ENCODE peak calls at places on chromosome 19, in six cellular contexts. D, J, C, W, R and E are unnamed samples.

GRCh38 chr19:33376423-33376822 is 2.9 kb downstream of the CEBPG start:
- DNase-seq in C (no peak), W (no peak), D (no peak), R (no peak), J (peak), E (peak)

GRCh38 chr19:2016041-2016807 is 710 bp upstream of the BTBD2 start:
- DNase-seq in R (peak), D (peak), W (peak), J (peak), C (peak), E (peak)

GRCh38 chr19:40139533-40140287 is 49.0 kb upstream of the ZNF780A start:
- DNase-seq in C (no peak), J (no peak), D (no peak), R (no peak), W (peak), E (no peak)

GRCh38 chr19:31905980-31906948 is 439.1 kb upstream of the ZNF507 start:
- DNase-seq in W (no peak), C (no peak), R (no peak), J (peak), D (no peak), E (peak)

GRCh38 chr19:55536951-55537740 is at the start of gene SBK2:
- DNase-seq in J (no peak), D (no peak), C (no peak), R (no peak), W (peak), E (no peak)

GRCh38 chr19:5579286-5579685 is 11.5 kb upstream of the TINCR start:
- DNase-seq in C (no peak), D (no peak), J (no peak), W (no peak), R (no peak), E (no peak)

GRCh38 chr19:35127871-35128270 is 7.0 kb downstream of the LGI4 start:
- DNase-seq in W (no peak), C (no peak), R (no peak), D (no peak), J (no peak), E (no peak)

GRCh38 chr19:49441960-49442350 is 628 bp upstream of the SLC17A7 start:
- DNase-seq in C (no peak), D (no peak), J (no peak), R (no peak), W (no peak), E (no peak)

GRCh38 chr19:46197314-46198070 is 32.0 kb upstream of the IGFL1 start:
- DNase-seq in D (no peak), C (no peak), J (no peak), W (no peak), R (no peak), E (no peak)